ENCODE peak calls at places on chromosome 20, in ten cellular contexts. H is upper lobe of right lung; V is CD8-positive, alpha-beta T cell; T is cardiac muscle cell; L is bronchial epithelial cell; Z is stomach; G is AG04450; N is IMR-90; K is ovary; A is tibial artery. C is an unnamed sample.

GRCh38 chr20:50144362-50144761 is 9.2 kb downstream of the PEDS1 start:
- DNase-seq in H (no peak), V (no peak), T (peak; percentile 98), L (peak; percentile 100), Z (peak; percentile 39), G (peak; percentile 95), N (peak; percentile 99), K (no peak), A (peak; percentile 90), C (no peak)

GRCh38 chr20:54624701-54625472 is 149.5 kb downstream of the DOK5 start:
- DNase-seq in H (no peak), V (no peak), T (peak; percentile 79), L (no peak), Z (no peak), G (no peak), N (peak; percentile 6), K (no peak), A (no peak), C (no peak)

GRCh38 chr20:8646026-8646425 is 422.9 kb upstream of the PLCB4 start:
- DNase-seq in H (no peak), V (no peak), T (peak; percentile 35), L (peak; percentile 89), Z (no peak), G (no peak), N (peak; percentile 52), K (no peak), A (no peak), C (no peak)

GRCh38 chr20:1822564-1823420 is 72.4 kb upstream of the SIRPA start:
- DNase-seq in H (no peak), V (no peak), T (peak; percentile 65), L (peak; percentile 77), Z (no peak), G (no peak), N (peak; percentile 70), K (no peak), A (peak; percentile 1), C (no peak)

GRCh38 chr20:62142252-62143117 is 709 bp downstream of the PSMA7 start:
- DNase-seq in H (no peak), V (no peak), T (no peak), L (no peak), Z (peak; percentile 36), G (no peak), N (no peak), K (peak; percentile 55), A (no peak), C (peak; percentile 35)

GRCh38 chr20:9409981-9410380 is 104.4 kb upstream of the LAMP5 start:
- DNase-seq in H (no peak), V (no peak), T (peak; percentile 39), L (peak; percentile 61), Z (no peak), G (peak; percentile 21), N (peak; percentile 94), K (no peak), A (no peak), C (no peak)

GRCh38 chr20:17653835-17654648 is 28.0 kb downstream of the RRBP1 start:
- DNase-seq in H (peak; percentile 40), V (no peak), T (no peak), L (no peak), Z (no peak), G (no peak), N (no peak), K (no peak), A (peak; percentile 56), C (no peak)

GRCh38 chr20:48186915-48187314 is 401.6 kb upstream of the SULF2 start:
- DNase-seq in H (no peak), V (no peak), T (peak; percentile 61), L (peak; percentile 36), Z (no peak), G (no peak), N (no peak), K (no peak), A (no peak), C (no peak)

GRCh38 chr20:45347936-45348809 is at the start of gene SDC4:
- DNase-seq in H (peak; percentile 89), V (peak; percentile 41), T (peak; percentile 69), L (peak; percentile 61), Z (peak; percentile 80), G (no peak), N (peak; percentile 63), K (peak; percentile 74), A (peak; percentile 91), C (peak; percentile 47)
- H3K4me3 ChIP-seq in H (peak within 1 kb of the TSS; percentile 67), V (peak within 1 kb of the TSS; percentile 37), T (peak within 1 kb of the TSS; percentile 66), L (peak within 1 kb of the TSS; percentile 97), Z (peak within 1 kb of the TSS; percentile 71), G (peak within 1 kb of the TSS; percentile 97), N (peak within 1 kb of the TSS; percentile 74), K (peak within 1 kb of the TSS; percentile 67), A (peak within 1 kb of the TSS; percentile 82), C (peak within 1 kb of the TSS; percentile 54)

GRCh38 chr20:24892931-24893330 is 56.1 kb upstream of the CST7 start:
- DNase-seq in H (peak; percentile 61), V (no peak), T (no peak), L (no peak), Z (no peak), G (no peak), N (no peak), K (no peak), A (no peak), C (no peak)

GRCh38 chr20:24892522-24892921 is 56.5 kb upstream of the CST7 start:
- DNase-seq in H (peak; percentile 39), V (no peak), T (no peak), L (no peak), Z (no peak), G (no peak), N (no peak), K (no peak), A (no peak), C (no peak)

GRCh38 chr20:24890286-24890685 is 58.8 kb upstream of the CST7 start:
- DNase-seq in H (no peak), V (no peak), T (no peak), L (no peak), Z (no peak), G (no peak), N (no peak), K (no peak), A (peak; percentile 49), C (no peak)

GRCh38 chr20:24894488-24894887 is 54.6 kb upstream of the CST7 start:
- DNase-seq in H (no peak), V (no peak), T (no peak), L (no peak), Z (no peak), G (no peak), N (no peak), K (no peak), A (no peak), C (no peak)

DNA sequence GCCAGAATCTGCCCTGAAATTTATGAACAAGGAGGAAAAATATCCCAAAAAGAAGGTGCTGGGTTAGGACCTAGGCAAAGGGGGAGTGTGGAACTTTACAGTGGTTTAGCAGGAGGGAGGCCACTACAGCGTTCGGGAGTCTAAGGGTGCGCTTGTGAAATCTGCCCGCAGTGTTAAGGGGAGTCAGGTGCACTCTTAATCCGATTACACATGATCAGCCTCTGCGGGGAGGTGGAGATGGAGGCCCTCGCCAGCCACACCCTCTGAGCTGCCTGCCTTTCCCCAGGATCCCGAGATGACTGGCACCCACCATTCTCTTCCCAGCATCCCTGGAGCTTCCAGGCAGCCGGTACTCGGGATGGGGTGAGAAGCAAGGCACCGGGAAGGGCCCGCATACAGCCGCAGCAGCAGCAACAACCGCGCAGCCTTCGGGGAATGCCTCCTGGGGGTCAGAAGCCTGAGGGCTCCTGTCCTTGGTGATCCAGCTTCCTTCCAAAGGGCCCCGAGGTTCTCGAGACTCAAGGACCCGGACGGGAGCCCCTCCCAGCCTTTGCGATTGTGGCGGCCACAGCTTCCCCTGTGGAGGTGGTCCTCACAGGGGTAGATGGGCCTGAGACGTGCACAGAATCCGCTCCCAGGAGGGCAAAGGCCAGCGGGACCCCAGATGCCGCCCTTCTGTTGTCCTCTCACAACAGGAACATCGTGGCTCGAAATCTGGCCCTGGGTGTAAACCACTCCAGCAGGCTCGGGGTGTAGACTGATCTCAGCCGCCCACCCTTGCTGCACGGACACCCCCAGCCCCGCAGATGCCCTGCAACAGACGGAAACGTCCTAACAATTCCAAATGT is 57.3 kb upstream of the CST7 start:
- DNase-seq in H (peak; percentile 61), V (no peak), T (no peak), L (no peak), Z (no peak), G (no peak), N (no peak), K (no peak), A (no peak), C (no peak)
- TF ChIP-seq CTCF in H (no peak), V (no peak), T (no peak), L (no peak), Z (no peak), G (no peak), N (no peak), K (no peak), A (no peak), C (no peak)

DNA sequence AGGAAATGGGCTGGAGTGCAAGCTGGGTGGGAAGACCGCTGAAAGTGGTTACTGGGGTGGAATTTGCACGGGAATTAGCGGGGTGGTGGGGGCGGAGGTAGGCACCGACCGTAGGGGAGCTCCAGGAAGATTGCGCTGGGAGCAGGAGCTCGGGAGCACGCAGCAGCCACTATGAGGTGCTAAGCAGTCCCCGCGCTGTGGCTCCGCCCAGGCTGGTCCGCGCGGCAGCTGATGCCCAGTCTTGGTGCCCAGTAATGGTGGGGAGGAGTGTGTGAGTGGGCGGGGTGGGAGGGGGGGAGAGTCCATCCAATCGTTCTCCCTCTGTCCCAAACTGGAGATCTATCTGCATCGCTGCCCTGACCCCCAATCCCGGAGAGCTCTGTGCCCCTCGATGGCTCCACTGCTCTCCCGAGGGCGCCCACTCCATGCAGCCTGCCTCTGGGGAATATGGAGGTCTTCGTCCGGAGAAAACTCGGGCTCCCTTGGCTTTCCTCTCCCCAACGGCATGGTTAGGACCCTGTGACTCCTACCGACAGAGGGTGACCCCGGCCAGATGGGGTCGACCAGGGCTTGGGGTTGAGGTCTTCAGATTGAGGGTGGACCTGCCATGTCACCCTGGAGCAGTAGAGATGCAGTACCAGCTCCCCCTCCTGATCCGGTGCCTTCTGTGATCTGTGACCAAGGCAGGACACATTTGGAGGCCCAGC is 5.3 kb downstream of the TP53TG5 start:
- DNase-seq in H (peak; percentile 75), V (no peak), T (peak; percentile 27), L (no peak), Z (no peak), G (no peak), N (no peak), K (peak; percentile 41), A (peak; percentile 92), C (no peak)
- H3K27me3 ChIP-seq in H (no peaks in the 10 kb centered on the region), V (no peaks in the 10 kb centered on the region), T (no peaks in the 10 kb centered on the region), L (no peaks in the 10 kb centered on the region), Z (no peaks in the 10 kb centered on the region), G (no peaks in the 10 kb centered on the region), N (no peaks in the 10 kb centered on the region), K (no peaks in the 10 kb centered on the region), A (no peaks in the 10 kb centered on the region), C (no peaks in the 10 kb centered on the region)

GRCh38 chr20:56630086-56630493 is 984 bp downstream of the TFAP2C start:
- DNase-seq in H (peak; percentile 90), V (no peak), T (peak; percentile 50), L (peak; percentile 83), Z (peak; percentile 43), G (no peak), N (no peak), K (peak; percentile 40), A (no peak), C (peak; percentile 51)

GRCh38 chr20:56631318-56631989 is 2.3 kb downstream of the TFAP2C start:
- DNase-seq in H (no peak), V (no peak), T (no peak), L (no peak), Z (no peak), G (no peak), N (no peak), K (no peak), A (no peak), C (no peak)

GRCh38 chr20:56634307-56634706 is 5.2 kb downstream of the TFAP2C start:
- DNase-seq in H (no peak), V (no peak), T (no peak), L (no peak), Z (no peak), G (no peak), N (no peak), K (no peak), A (no peak), C (no peak)

GRCh38 chr20:56630506-56631317 is 1.6 kb downstream of the TFAP2C start:
- DNase-seq in H (no peak), V (no peak), T (no peak), L (no peak), Z (no peak), G (no peak), N (no peak), K (no peak), A (no peak), C (peak; percentile 13)

DNA sequence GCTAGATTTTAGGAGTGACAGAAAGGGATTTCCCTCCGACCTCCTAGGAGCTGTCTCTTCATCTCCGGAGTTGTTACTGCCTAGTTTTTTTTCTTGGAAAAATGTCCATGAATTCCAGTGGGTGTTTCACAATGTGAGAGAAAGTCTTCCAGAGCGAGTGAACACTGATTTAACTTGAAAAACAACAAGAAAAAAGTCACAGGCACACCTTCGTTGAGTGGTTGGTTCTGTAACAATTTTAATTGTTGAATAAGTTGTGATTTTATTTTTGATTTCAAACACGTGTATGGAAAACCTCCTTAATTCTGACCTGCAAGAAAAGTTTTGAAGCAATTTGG is 2.9 kb downstream of the TFAP2C start:
- DNase-seq in H (no peak), V (no peak), T (no peak), L (no peak), Z (no peak), G (no peak), N (no peak), K (no peak), A (no peak), C (no peak)
- H3K4me3 ChIP-seq in H (no peak overlapping the region), V (no peak overlapping the region), T (no peak overlapping the region), L (no peak overlapping the region), Z (no peak overlapping the region), G (no peak overlapping the region), N (no peak overlapping the region), K (no peak overlapping the region), A (no peak overlapping the region), C (no peak overlapping the region)

C was measured in GM06990.